ENCODE peak calls at places on chromosomes 11 and 22, in eight cellular contexts. S is fibroblast of lung; U is PC-3; M is CD8-positive, alpha-beta memory T cell; L is transverse colon; V is OCI-LY7; C is dorsolateral prefrontal cortex; K is GM12865. Z is an unnamed sample.
A peak's percentile ranks its signal among the peaks of the same experiment; 100 is the strongest.

GRCh38 chr11:85575388-85575787 is 51.8 kb downstream of the DLG2 start:
- DNase-seq in S (no peak), U (no peak), M (no peak), L (no peak), V (no peak), C (no peak), K (no peak), Z (no peak)

GRCh38 chr11:7551571-7551970 is 37.8 kb downstream of the PPFIBP2 start:
- DNase-seq in S (peak; percentile 51), U (no peak), M (no peak), L (no peak), V (no peak), C (no peak), K (no peak), Z (no peak)

GRCh38 chr11:28366549-28367341 is 258.6 kb downstream of the METTL15 start:
- DNase-seq in S (peak; percentile 29), U (no peak), M (no peak), L (no peak), V (no peak), C (no peak), K (no peak), Z (no peak)

GRCh38 chr11:132448334-132448995 is 1078.0 kb downstream of the NTM start:
- DNase-seq in S (peak; percentile 3), U (no peak), M (no peak), L (no peak), V (no peak), C (no peak), K (no peak), Z (no peak)

GRCh38 chr11:69229521-69229920 is 64.4 kb upstream of the MYEOV start:
- DNase-seq in S (no peak), U (no peak), M (no peak), L (no peak), V (no peak), C (no peak), K (no peak), Z (no peak)

GRCh38 chr11:23320131-23320530 is 459.9 kb upstream of the CCDC179 start:
- DNase-seq in S (no peak), U (no peak), M (no peak), L (no peak), V (no peak), C (no peak), K (no peak), Z (no peak)

GRCh38 chr22:48307941-48308340 is 1519.7 kb downstream of the BRD1 start:
- DNase-seq in S (no peak), U (no peak), M (no peak), L (no peak), V (no peak), C (no peak), K (no peak), Z (no peak)

GRCh38 chr11:98411777-98412176 is 609.0 kb upstream of the CNTN5 start:
- DNase-seq in S (no peak), U (no peak), M (no peak), L (no peak), V (no peak), C (no peak), K (no peak), Z (no peak)

GRCh38 chr22:49966041-49966715 is 5.6 kb downstream of the PIM3 start:
- DNase-seq in S (no peak), U (no peak), M (no peak), L (peak; percentile 21), V (no peak), C (no peak), K (no peak), Z (no peak)

GRCh38 chr22:44448271-44448780 is 49.7 kb downstream of the RTL6 start:
- DNase-seq in S (peak; percentile 90), U (peak; percentile 90), M (no peak), L (peak; percentile 48), V (no peak), C (no peak), K (peak; percentile 33), Z (no peak)

GRCh38 chr22:46574993-46575914 is 37.8 kb upstream of the CELSR1 start:
- DNase-seq in S (no peak), U (peak; percentile 79), M (no peak), L (peak; percentile 71), V (no peak), C (no peak), K (no peak), Z (no peak)

GRCh38 chr22:34808618-34809017 is 257.3 kb upstream of the ISX start:
- DNase-seq in S (no peak), U (no peak), M (no peak), L (no peak), V (no peak), C (no peak), K (no peak), Z (no peak)

GRCh38 chr22:21829523-21829922 is 37.9 kb downstream of the MAPK1 start:
- DNase-seq in S (no peak), U (no peak), M (no peak), L (no peak), V (no peak), C (no peak), K (no peak), Z (no peak)

GRCh38 chr11:116225784-116226410 is 546.9 kb downstream of the BUD13 start:
- DNase-seq in S (no peak), U (no peak), M (no peak), L (no peak), V (no peak), C (no peak), K (no peak), Z (no peak)

GRCh38 chr11:101034076-101034475 is 95.5 kb downstream of the PGR start:
- DNase-seq in S (peak; percentile 74), U (no peak), M (no peak), L (no peak), V (no peak), C (no peak), K (no peak), Z (no peak)

GRCh38 chr11:93537022-93537421 is 6.2 kb downstream of the SMCO4 start:
- DNase-seq in S (no peak), U (no peak), M (no peak), L (no peak), V (no peak), C (peak; percentile 30), K (no peak), Z (no peak)

DNA sequence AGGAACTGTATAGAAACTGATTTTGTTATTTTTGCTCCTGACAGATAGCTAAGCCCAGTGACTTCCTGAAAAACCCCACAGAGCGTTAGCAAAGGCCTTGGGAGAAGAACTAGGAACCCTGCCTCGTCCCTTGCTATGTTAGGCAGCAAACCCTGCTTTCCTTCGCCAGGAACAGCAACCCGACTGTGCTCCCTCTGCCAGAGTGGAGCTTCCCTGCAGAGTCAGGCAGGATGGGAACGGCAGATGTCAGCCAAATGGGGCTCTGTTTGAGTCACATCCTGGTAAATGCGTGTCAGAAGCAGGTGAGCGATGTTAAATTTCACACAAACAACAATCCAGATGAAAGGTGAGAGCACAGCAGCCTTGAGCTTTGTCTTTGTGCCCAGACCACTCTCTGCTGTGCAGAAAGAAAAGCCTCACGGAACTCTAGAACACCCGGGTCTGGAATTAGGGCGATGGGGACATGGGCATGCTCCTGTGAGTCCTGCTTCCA is 186.6 kb downstream of the ADAMTS15 start:
- DNase-seq in S (peak; percentile 56), U (peak; percentile 98), M (no peak), L (no peak), V (no peak), C (no peak), K (peak; percentile 82), Z (no peak)
- H3K4me3 ChIP-seq in S (no peak overlapping the region), U (peak overlapping the region; percentile 2), M (no peak overlapping the region), L (no peak overlapping the region), V (no peak overlapping the region), C (no peak overlapping the region), K (no peak overlapping the region), Z (no peak overlapping the region)

DNA sequence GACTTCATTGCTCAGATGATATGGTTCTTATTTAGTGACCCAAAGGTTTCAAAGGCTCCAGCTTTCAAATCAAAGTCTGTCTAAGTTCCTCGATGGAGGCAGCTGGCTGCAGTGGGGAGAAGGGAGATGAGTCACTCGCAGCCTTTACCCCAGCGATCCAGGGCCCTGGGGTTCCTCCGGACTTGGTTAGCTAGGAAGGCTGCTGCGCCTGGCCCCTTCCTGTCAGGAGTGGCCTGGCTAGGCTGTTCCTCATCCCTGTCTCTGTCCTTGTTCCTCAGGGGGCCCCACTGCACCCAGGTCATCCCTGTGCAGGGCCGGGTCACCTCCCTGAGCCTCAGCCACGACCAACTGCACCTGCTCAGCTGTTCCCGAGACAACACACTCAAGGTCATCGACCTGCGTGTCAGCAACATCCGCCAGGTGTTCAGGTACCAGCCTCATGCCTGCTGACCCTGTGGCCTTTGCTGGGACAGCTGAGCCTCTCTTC is 13.9 kb downstream of the ATG16L2 start:
- DNase-seq in S (peak; percentile 48), U (peak; percentile 1), M (no peak), L (no peak), V (no peak), C (no peak), K (no peak), Z (no peak)
- H3K4me3 ChIP-seq in S (no peak overlapping the region), U (no peak overlapping the region), M (no peak overlapping the region), L (no peak overlapping the region), V (no peak overlapping the region), C (no peak overlapping the region), K (no peak overlapping the region), Z (no peak overlapping the region)

DNA sequence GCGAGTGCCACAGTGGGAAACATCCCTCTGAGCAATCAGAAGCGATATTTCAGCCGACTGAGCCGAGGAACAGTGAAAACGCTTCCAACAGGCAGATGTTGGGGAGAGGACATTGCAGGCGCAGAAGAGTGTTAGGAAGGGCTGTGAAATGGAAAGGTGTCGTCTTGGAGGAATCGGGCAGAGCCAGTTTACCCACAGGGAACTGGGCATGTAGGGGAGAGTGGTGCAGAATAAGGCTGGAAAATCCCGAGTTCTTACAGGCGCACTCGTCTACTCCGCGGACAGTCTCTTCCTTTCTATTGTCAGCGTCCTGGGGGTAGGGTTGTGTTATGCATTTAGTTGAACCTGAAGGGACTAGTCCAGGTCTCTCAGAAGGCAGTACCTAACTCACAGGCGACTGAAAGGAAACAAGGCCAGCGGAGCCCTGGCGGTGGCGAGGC is 1.1 kb upstream of the APLP2 start:
- DNase-seq in S (no peak), U (no peak), M (no peak), L (no peak), V (no peak), C (no peak), K (no peak), Z (no peak)
- H3K4me3 ChIP-seq in S (peak overlapping the region; percentile 50), U (peak overlapping the region; percentile 78), M (peak overlapping the region; percentile 68), L (peak overlapping the region; percentile 92), V (peak overlapping the region; percentile 76), C (peak overlapping the region; percentile 86), K (no peak overlapping the region), Z (peak overlapping the region; percentile 63)

GRCh38 chr11:19933132-19933735 is 220.6 kb downstream of the NAV2 start:
- DNase-seq in S (no peak), U (no peak), M (no peak), L (no peak), V (no peak), C (no peak), K (no peak), Z (no peak)

GRCh38 chr11:19933801-19934488 is 221.3 kb downstream of the NAV2 start:
- DNase-seq in S (no peak), U (no peak), M (no peak), L (no peak), V (no peak), C (no peak), K (no peak), Z (no peak)

GRCh38 chr11:19931141-19931767 is 218.6 kb downstream of the NAV2 start:
- DNase-seq in S (peak; percentile 33), U (no peak), M (no peak), L (no peak), V (no peak), C (no peak), K (no peak), Z (no peak)

GRCh38 chr11:19929655-19930054 is 217.0 kb downstream of the NAV2 start:
- DNase-seq in S (peak; percentile 33), U (no peak), M (no peak), L (no peak), V (no peak), C (no peak), K (no peak), Z (no peak)

GRCh38 chr11:19931768-19932369 is 219.2 kb downstream of the NAV2 start:
- DNase-seq in S (no peak), U (no peak), M (no peak), L (no peak), V (no peak), C (no peak), K (no peak), Z (no peak)
- H3K4me3 ChIP-seq in S (no peak overlapping the region), U (no peak overlapping the region), M (no peak overlapping the region), L (no peak overlapping the region), V (no peak overlapping the region), C (peak overlapping the region; percentile 30), K (no peak overlapping the region), Z (no peak overlapping the region)